ENCODE peak calls at places on chromosomes 11 and 22, in seven cellular contexts. L is mucosa of gallbladder, Y is neural crest cell, Q is tibial artery, G is glomerular endothelial cell, D is cardiac muscle cell, X is activated T-cell treated with anti-CD3 and anti-CD28 coated beads for 48 hours. O is an unnamed sample.

GRCh38 chr11:85810521-85810870 is 445 bp downstream of the SYTL2 start:
- DNase-seq in L (no peak), Y (no peak), Q (no peak), G (no peak), D (no peak), X (no peak), O (no peak)

GRCh38 chr11:8777907-8778767 is 95.5 kb downstream of the RPL27A start:
- DNase-seq in L (no peak), Y (no peak), Q (peak; percentile 55), G (no peak), D (no peak), X (no peak), O (no peak)

GRCh38 chr11:71222318-71223080 is 29.9 kb downstream of the SHANK2 start:
- DNase-seq in L (peak; percentile 21), Y (no peak), Q (peak; percentile 15), G (no peak), D (no peak), X (no peak), O (no peak)

GRCh38 chr22:25736378-25737011 is 5.5 kb upstream of the MYO18B start:
- DNase-seq in L (no peak), Y (no peak), Q (no peak), G (no peak), D (no peak), X (peak; percentile 36), O (no peak)

GRCh38 chr11:67054851-67055523 is 1.7 kb upstream of the RHOD start:
- DNase-seq in L (peak; percentile 91), Y (no peak), Q (no peak), G (peak; percentile 36), D (peak; percentile 83), X (peak; percentile 38), O (no peak)

GRCh38 chr11:72238040-72238450 is 5.9 kb downstream of the PHOX2A start:
- DNase-seq in L (no peak), Y (peak; percentile 64), Q (no peak), G (peak; percentile 16), D (peak; percentile 84), X (peak; percentile 54), O (no peak)

GRCh38 chr22:23072035-23072910 is 2.0 kb downstream of the GNAZ start:
- DNase-seq in L (no peak), Y (no peak), Q (no peak), G (no peak), D (no peak), X (no peak), O (no peak)

GRCh38 chr11:111797145-111797581 is 31.0 kb upstream of the PPP2R1B start:
- DNase-seq in L (no peak), Y (no peak), Q (no peak), G (no peak), D (no peak), X (no peak), O (peak; percentile 62)

GRCh38 chr11:67055812-67056211 is 835 bp upstream of the RHOD start:
- DNase-seq in L (no peak), Y (no peak), Q (no peak), G (no peak), D (no peak), X (no peak), O (no peak)

GRCh38 chr22:25407859-25408229 is 156.6 kb upstream of the GRK3 start:
- DNase-seq in L (no peak), Y (no peak), Q (no peak), G (no peak), D (no peak), X (no peak), O (no peak)

GRCh38 chr11:67248653-67249052 is 17.6 kb upstream of the GRK2 start:
- DNase-seq in L (no peak), Y (no peak), Q (no peak), G (no peak), D (peak; percentile 39), X (no peak), O (no peak)

GRCh38 chr11:1949922-1950321 is 2.8 kb downstream of the MRPL23 start:
- DNase-seq in L (no peak), Y (no peak), Q (no peak), G (no peak), D (no peak), X (no peak), O (no peak)

GRCh38 chr11:96486890-96487633 is 97.2 kb downstream of the JRKL start:
- DNase-seq in L (peak; percentile 48), Y (peak; percentile 3), Q (no peak), G (no peak), D (peak; percentile 17), X (no peak), O (no peak)

GRCh38 chr11:126113515-126113957 is 50.9 kb upstream of the CDON start:
- DNase-seq in L (peak; percentile 94), Y (no peak), Q (peak; percentile 95), G (no peak), D (peak; percentile 88), X (no peak), O (peak; percentile 83)

GRCh38 chr22:43479311-43479710 is 67.5 kb downstream of the MPPED1 start:
- DNase-seq in L (no peak), Y (no peak), Q (no peak), G (no peak), D (no peak), X (no peak), O (no peak)

GRCh38 chr11:71068963-71069362 is 183.4 kb downstream of the SHANK2 start:
- DNase-seq in L (no peak), Y (no peak), Q (no peak), G (no peak), D (no peak), X (no peak), O (no peak)

GRCh38 chr11:134528453-134528852 is 116.4 kb upstream of the B3GAT1 start:
- DNase-seq in L (no peak), Y (no peak), Q (peak; percentile 9), G (no peak), D (no peak), X (no peak), O (no peak)

GRCh38 chr11:16775604-16776283 is 37.3 kb downstream of the C11orf58 start:
- DNase-seq in L (no peak), Y (no peak), Q (no peak), G (no peak), D (no peak), X (no peak), O (no peak)

GRCh38 chr11:61384271-61385242 is 7.8 kb upstream of the TMEM216 start:
- DNase-seq in L (no peak), Y (no peak), Q (no peak), G (no peak), D (peak; percentile 14), X (no peak), O (no peak)

GRCh38 chr11:61911701-61912529 is 5.5 kb downstream of the RAB3IL1 start:
- DNase-seq in L (no peak), Y (no peak), Q (peak; percentile 24), G (no peak), D (no peak), X (no peak), O (no peak)

GRCh38 chr11:128502736-128503135 is 84.6 kb downstream of the ETS1 start:
- DNase-seq in L (no peak), Y (no peak), Q (no peak), G (no peak), D (no peak), X (no peak), O (no peak)

GRCh38 chr11:70270877-70271634 is 566 bp downstream of the PPFIA1 start:
- DNase-seq in L (no peak), Y (peak; percentile 31), Q (no peak), G (peak; percentile 9), D (peak; percentile 73), X (peak; percentile 37), O (no peak)

GRCh38 chr11:37916331-37916730 is 1318.3 kb upstream of the RAG2 start:
- DNase-seq in L (no peak), Y (no peak), Q (no peak), G (no peak), D (no peak), X (no peak), O (no peak)

GRCh38 chr11:66966351-66966750 is 8.2 kb upstream of the PC start:
- DNase-seq in L (no peak), Y (no peak), Q (no peak), G (no peak), D (no peak), X (no peak), O (no peak)

GRCh38 chr22:23289851-23290724 is 109.8 kb downstream of the BCR start:
- DNase-seq in L (peak; percentile 54), Y (peak; percentile 83), Q (peak; percentile 70), G (no peak), D (peak; percentile 52), X (peak; percentile 49), O (peak; percentile 46)

GRCh38 chr22:43176090-43176489 is 10.8 kb downstream of the TTLL12 start:
- DNase-seq in L (no peak), Y (no peak), Q (no peak), G (no peak), D (no peak), X (no peak), O (no peak)

GRCh38 chr11:113475160-113475761 is at the start of gene DRD2:
- DNase-seq in L (no peak), Y (no peak), Q (no peak), G (no peak), D (peak; percentile 79), X (no peak), O (no peak)

GRCh38 chr11:35235944-35236666 is 97.1 kb downstream of the CD44 start:
- DNase-seq in L (peak; percentile 83), Y (no peak), Q (no peak), G (no peak), D (no peak), X (peak; percentile 31), O (no peak)

GRCh38 chr11:128903248-128904041 is 12.3 kb downstream of the KCNJ5 start:
- DNase-seq in L (no peak), Y (no peak), Q (peak; percentile 70), G (no peak), D (no peak), X (no peak), O (no peak)

GRCh38 chr22:46408568-46409506 is 73.3 kb downstream of the TRMU start:
- DNase-seq in L (no peak), Y (no peak), Q (no peak), G (no peak), D (no peak), X (no peak), O (no peak)

GRCh38 chr11:24609778-24610177 is 112.9 kb downstream of the LUZP2 start:
- DNase-seq in L (no peak), Y (no peak), Q (no peak), G (no peak), D (no peak), X (no peak), O (no peak)

O was measured in HFF-Myc.